ENCODE peak calls at places on chromosomes 11 and 22, in four cellular contexts. One of them, this sample, is unnamed.

GRCh38 chr11:122261546-122261945 is 145.5 kb upstream of the BLID start:
- DNase-seq in stomach: no peak
- DNase-seq in AG10803: no peak
- DNase-seq in anterior cingulate cortex: no peak
- DNase-seq in this sample: no peak

GRCh38 chr22:37386441-37386840 is 40.8 kb downstream of the ELFN2 start:
- DNase-seq in stomach: no peak
- DNase-seq in AG10803: no peak
- DNase-seq in anterior cingulate cortex: no peak
- DNase-seq in this sample: no peak

GRCh38 chr11:31824791-31825452 is 13.8 kb upstream of the PAX6 start:
- DNase-seq in stomach: no peak
- DNase-seq in AG10803: no peak
- DNase-seq in anterior cingulate cortex: no peak
- DNase-seq in this sample: no peak

GRCh38 chr22:35894464-35894878 is 134.2 kb downstream of the RBFOX2 start:
- DNase-seq in stomach: no peak
- DNase-seq in AG10803: no peak
- DNase-seq in anterior cingulate cortex: no peak
- DNase-seq in this sample: peak; percentile 55

GRCh38 chr22:19167106-19167869 is 11.2 kb downstream of the SLC25A1 start:
- DNase-seq in stomach: no peak
- DNase-seq in AG10803: no peak
- DNase-seq in anterior cingulate cortex: no peak
- DNase-seq in this sample: no peak

GRCh38 chr11:16293204-16293681 is 63.1 kb downstream of the SOX6 start:
- DNase-seq in stomach: no peak
- DNase-seq in AG10803: no peak
- DNase-seq in anterior cingulate cortex: no peak
- DNase-seq in this sample: peak; percentile 40

GRCh38 chr22:17152971-17153370 is 6.1 kb downstream of the HDHD5 start:
- DNase-seq in stomach: no peak
- DNase-seq in AG10803: no peak
- DNase-seq in anterior cingulate cortex: no peak
- DNase-seq in this sample: no peak

GRCh38 chr22:34055525-34056200 is 135.4 kb upstream of the LARGE1 start:
- DNase-seq in stomach: peak; percentile 28
- DNase-seq in AG10803: peak; percentile 6
- DNase-seq in anterior cingulate cortex: no peak
- DNase-seq in this sample: no peak

GRCh38 chr22:30562391-30562790 is 12.1 kb downstream of the GAL3ST1 start:
- DNase-seq in stomach: no peak
- DNase-seq in AG10803: no peak
- DNase-seq in anterior cingulate cortex: no peak
- DNase-seq in this sample: peak; percentile 18

GRCh38 chr11:83072689-83073242 is 1.1 kb upstream of the RAB30 start:
- DNase-seq in stomach: no peak
- DNase-seq in AG10803: no peak
- DNase-seq in anterior cingulate cortex: no peak
- DNase-seq in this sample: peak; percentile 37

GRCh38 chr11:115054541-115055538 is 376.5 kb downstream of the NXPE2 start:
- DNase-seq in stomach: no peak
- DNase-seq in AG10803: no peak
- DNase-seq in anterior cingulate cortex: no peak
- DNase-seq in this sample: peak; percentile 83

GRCh38 chr11:66316849-66317251 is at the start of gene CD248:
- DNase-seq in stomach: no peak
- DNase-seq in AG10803: peak; percentile 84
- DNase-seq in anterior cingulate cortex: no peak
- DNase-seq in this sample: peak; percentile 79

GRCh38 chr22:20763630-20764029 is 10.3 kb upstream of the SERPIND1 start:
- DNase-seq in stomach: no peak
- DNase-seq in AG10803: no peak
- DNase-seq in anterior cingulate cortex: no peak
- DNase-seq in this sample: no peak

GRCh38 chr11:23554002-23554401 is 693.7 kb upstream of the CCDC179 start:
- DNase-seq in stomach: no peak
- DNase-seq in AG10803: no peak
- DNase-seq in anterior cingulate cortex: no peak
- DNase-seq in this sample: peak; percentile 16

GRCh38 chr11:746289-747175 is 732 bp upstream of the TALDO1 start:
- DNase-seq in stomach: no peak
- DNase-seq in AG10803: no peak
- DNase-seq in anterior cingulate cortex: peak; percentile 51
- DNase-seq in this sample: peak; percentile 82

GRCh38 chr11:128705124-128705920 is 11.4 kb downstream of the FLI1 start:
- DNase-seq in stomach: no peak
- DNase-seq in AG10803: no peak
- DNase-seq in anterior cingulate cortex: no peak
- DNase-seq in this sample: no peak

GRCh38 chr11:37105456-37105855 is 507.4 kb upstream of the RAG2 start:
- DNase-seq in stomach: no peak
- DNase-seq in AG10803: no peak
- DNase-seq in anterior cingulate cortex: no peak
- DNase-seq in this sample: no peak